ENCODE peak calls at places on chromosomes 16 and 17, in seven cellular contexts. K is thoracic aorta, H is upper lobe of right lung, F is cardiac muscle cell, O is A673, E is GM23248, Q is HepG2. A is an unnamed sample.

GRCh38 chr17:8740486-8740885 is 4.2 kb downstream of the CCDC42 start:
- DNase-seq in H (no peak), E (no peak), K (no peak), Q (no peak), O (peak), F (no peak), A (no peak)

GRCh38 chr16:77585852-77586251 is 136.5 kb upstream of the NUDT7 start:
- DNase-seq in O (peak), E (peak), Q (no peak), H (no peak), K (no peak), F (peak), A (no peak)

GRCh38 chr16:89422905-89423630 is 67.3 kb downstream of the ANKRD11 start:
- DNase-seq in E (peak), K (no peak), F (peak), Q (peak), O (no peak), H (no peak), A (no peak)

GRCh38 chr17:56290486-56291118 is 137.3 kb downstream of the ANKFN1 start:
- DNase-seq in O (no peak), K (no peak), Q (no peak), H (no peak), E (peak), F (no peak), A (no peak)

GRCh38 chr17:51120739-51121619 is at the start of gene SPAG9:
- DNase-seq in H (peak), F (peak), Q (peak), E (peak), O (peak), K (peak), A (peak)

GRCh38 chr17:33291248-33292183 is 1.6 kb downstream of the ASIC2 start:
- DNase-seq in K (no peak), H (peak), Q (no peak), F (peak), O (peak), E (peak), A (peak)

GRCh38 chr17:4566785-4567184 is 6.4 kb upstream of the GGT6 start:
- DNase-seq in F (peak), K (no peak), H (peak), O (peak), Q (peak), E (peak), A (no peak)

GRCh38 chr17:59151007-59151406 is 4.0 kb downstream of the SKA2 start:
- DNase-seq in E (no peak), K (no peak), O (no peak), F (peak), H (no peak), Q (no peak), A (no peak)

GRCh38 chr17:18000044-18000443 is 27.4 kb downstream of the DRC3 start:
- DNase-seq in H (no peak), K (no peak), O (no peak), E (no peak), F (no peak), Q (peak), A (no peak)

GRCh38 chr17:57312242-57312641 is 55.9 kb downstream of the MSI2 start:
- DNase-seq in H (no peak), O (no peak), Q (no peak), E (no peak), F (no peak), K (no peak), A (no peak)

GRCh38 chr17:43952724-43953666 is 745 bp downstream of the PYY start:
- DNase-seq in Q (no peak), H (no peak), O (no peak), F (no peak), K (no peak), E (peak), A (no peak)

GRCh38 chr17:75891022-75891604 is 5.6 kb downstream of the TRIM65 start:
- DNase-seq in E (no peak), O (no peak), H (peak), F (no peak), Q (peak), K (no peak), A (no peak)

GRCh38 chr17:42783062-42783777 is 2.8 kb downstream of the WNK4 start:
- DNase-seq in F (peak), Q (no peak), K (no peak), E (peak), O (no peak), H (no peak), A (no peak)

GRCh38 chr17:17235212-17236174 is 1.5 kb downstream of the FLCN start:
- DNase-seq in Q (peak), O (no peak), H (no peak), F (no peak), E (peak), K (no peak), A (no peak)

GRCh38 chr17:1882836-1883235 is 53.0 kb downstream of the RPA1 start:
- DNase-seq in F (peak), E (peak), H (peak), O (peak), K (no peak), Q (peak), A (no peak)

GRCh38 chr17:32569171-32570080 is 82.6 kb downstream of the CDK5R1 start:
- DNase-seq in O (no peak), F (no peak), K (no peak), Q (no peak), E (peak), H (no peak), A (no peak)

GRCh38 chr17:17108681-17109049 is 66.4 kb downstream of the MPRIP start:
- DNase-seq in H (peak), K (no peak), F (no peak), O (no peak), Q (no peak), E (peak), A (no peak)

GRCh38 chr17:42387663-42388380 is 420 bp downstream of the STAT3 start:
- DNase-seq in O (peak), K (no peak), Q (no peak), E (peak), F (peak), H (peak), A (peak)

GRCh38 chr17:43465049-43465448 is 18.7 kb upstream of the DHX8 start:
- DNase-seq in E (no peak), K (no peak), H (no peak), F (no peak), Q (no peak), O (no peak), A (no peak)

GRCh38 chr16:66660422-66661209 is 35.9 kb downstream of the CMTM4 start:
- DNase-seq in Q (peak), H (peak), E (peak), K (peak), O (peak), F (peak), A (peak)

GRCh38 chr17:67202503-67202902 is 42.5 kb downstream of the HELZ start:
- DNase-seq in O (no peak), F (no peak), E (no peak), K (no peak), Q (no peak), H (no peak), A (no peak)

GRCh38 chr16:1651055-1651454 is 27.0 kb upstream of the JPT2 start:
- DNase-seq in H (no peak), Q (no peak), F (no peak), E (no peak), K (no peak), O (peak), A (no peak)

GRCh38 chr17:45314761-45315549 is 1.9 kb downstream of the MAP3K14 start:
- DNase-seq in H (no peak), E (peak), K (no peak), O (no peak), F (no peak), Q (no peak), A (no peak)
- H3K27ac ChIP-seq in H (peak), E (no peak), K (no peak), O (no peak), F (no peak), Q (no peak), A (peak)

DNA sequence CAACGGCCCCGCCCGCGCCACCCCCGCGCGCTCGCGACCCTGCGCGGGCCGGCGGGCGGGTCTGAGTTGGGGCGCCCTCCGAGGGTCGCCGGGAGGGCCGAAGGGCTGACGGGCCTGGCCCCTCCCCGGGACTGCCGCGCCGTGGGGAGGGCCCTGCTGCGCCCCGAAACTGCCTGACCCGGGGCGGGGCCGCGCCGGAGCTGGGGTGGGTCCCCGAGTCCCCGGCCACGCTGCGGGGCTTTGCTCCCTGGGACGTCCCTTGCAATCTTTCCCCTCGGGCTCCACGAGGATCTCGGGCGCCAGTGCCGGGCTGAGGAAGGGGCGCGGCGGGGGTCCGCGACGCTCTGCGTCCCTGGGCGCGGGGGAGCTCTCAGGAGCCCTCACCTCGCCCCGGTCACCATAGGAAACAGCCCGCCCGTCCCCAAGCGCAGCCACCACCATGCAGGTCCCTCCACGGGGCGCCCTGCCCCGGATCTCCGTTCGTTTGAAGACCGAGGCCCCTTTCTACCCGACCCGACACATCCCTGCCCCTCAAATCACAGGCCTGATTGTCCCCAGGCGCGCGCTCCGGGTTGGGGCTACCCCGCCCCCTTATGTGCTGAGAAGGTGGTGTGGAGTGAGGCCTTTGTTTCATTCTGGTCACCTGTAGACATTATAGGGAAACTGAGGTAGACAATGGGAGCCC is 527 bp upstream of the ACTG1 start:
- DNase-seq in O (peak), Q (peak), E (peak), H (peak), K (no peak), F (peak), A (peak)
- H3K27ac ChIP-seq in O (peak), Q (peak), E (peak), H (peak), K (peak), F (peak), A (peak)

DNA sequence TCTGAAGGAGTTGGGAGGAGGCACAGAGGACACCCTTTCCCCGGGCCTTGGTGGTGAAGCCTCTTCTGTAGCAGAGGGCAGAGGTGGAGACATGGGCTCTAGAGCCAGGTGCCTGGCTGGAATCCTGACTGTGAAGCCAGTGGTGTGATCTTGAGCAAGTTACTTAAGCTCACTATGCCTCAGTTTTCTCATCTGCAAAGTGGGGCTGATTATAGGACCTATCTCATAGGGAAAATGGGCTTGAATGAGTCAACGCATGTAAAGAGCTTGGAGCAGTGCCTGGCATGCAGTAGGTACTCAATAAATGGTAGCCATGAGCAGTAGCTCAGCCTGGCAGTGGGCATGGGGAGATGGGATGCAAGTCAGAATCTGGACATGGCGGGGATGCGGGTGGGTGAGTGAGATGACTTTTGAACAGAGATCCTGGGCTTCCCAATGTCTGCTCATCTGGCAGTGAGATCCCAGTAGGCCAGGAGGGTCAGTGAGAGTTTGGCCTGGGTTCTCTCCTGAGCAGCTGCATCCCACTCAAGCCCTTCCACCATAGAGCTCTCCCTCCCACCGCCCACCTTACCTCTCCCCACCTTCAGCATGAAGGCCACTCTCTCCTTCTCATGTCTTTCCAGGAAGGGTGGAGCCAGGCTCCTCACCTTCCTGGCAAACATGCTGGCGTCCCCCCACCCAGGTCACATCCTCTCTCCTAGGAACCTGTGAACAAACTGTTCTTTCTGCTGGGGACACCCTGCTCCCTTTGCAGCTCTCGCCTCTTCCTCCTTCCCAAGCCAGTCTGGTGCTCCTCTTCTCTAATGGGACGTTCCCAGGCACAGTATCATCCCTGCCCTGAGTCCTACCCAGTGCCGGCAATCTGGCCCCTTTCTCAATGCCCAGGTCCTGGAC is 13.1 kb upstream of the SP2 start:
- DNase-seq in H (no peak), K (no peak), E (no peak), F (no peak), Q (no peak), O (no peak), A (peak)
- H3K27ac ChIP-seq in H (peak), K (no peak), E (peak), F (no peak), Q (no peak), O (no peak), A (no peak)

GRCh38 chr17:49123061-49123460 is 9.5 kb upstream of the B4GALNT2 start:
- DNase-seq in Q (no peak), O (no peak), K (no peak), H (no peak), E (no peak), F (no peak), A (no peak)
- H3K27ac ChIP-seq in Q (no peak), O (no peak), K (no peak), H (no peak), E (no peak), F (no peak), A (no peak)

DNA sequence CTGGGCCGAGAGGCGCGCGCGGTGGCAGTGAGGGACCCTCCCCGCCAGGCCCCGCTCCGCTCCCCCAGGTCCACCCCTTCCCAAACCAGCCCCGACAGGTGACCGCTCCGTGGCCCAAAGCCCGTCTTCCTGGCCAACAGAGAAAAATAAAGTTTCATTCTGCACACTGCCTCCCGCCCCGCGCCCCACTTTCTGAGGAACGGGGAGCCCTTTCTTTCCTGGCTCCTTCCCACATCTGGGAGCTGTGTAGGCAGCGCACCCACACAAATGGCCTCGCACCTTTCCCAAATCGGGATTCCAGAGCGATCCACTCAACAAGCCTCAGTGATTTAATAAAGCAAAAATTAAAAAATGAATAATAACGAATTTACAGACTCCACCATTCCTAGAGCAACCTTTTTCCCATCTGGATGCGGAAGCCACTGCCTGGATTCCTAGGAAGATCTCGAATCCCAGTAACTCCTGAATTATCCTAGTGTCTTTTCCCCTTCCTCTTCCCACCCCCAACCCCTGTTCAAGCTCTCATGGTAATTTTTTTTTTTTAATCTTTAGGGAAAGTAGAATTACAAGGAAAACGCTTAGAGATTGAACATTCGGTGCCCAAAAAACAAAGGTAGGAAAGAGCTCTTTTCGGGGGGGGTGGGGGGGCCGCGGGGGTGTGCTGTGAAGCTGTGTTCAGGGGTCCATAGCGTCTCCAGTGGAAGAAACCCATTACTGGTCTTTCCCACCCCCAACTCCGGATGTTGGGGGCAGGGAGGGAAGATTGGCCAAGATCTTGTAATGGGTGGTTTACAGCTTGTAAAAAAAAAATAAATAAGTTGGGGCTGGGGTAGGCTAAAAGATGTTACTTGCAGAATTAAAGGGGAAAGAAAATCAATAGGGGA is 1.6 kb downstream of the IGF2BP1 start:
- DNase-seq in H (no peak), Q (peak), F (peak), K (no peak), E (peak), O (peak), A (no peak)
- H3K27ac ChIP-seq in H (no peak), Q (peak), F (peak), K (no peak), E (peak), O (peak), A (no peak)

DNA sequence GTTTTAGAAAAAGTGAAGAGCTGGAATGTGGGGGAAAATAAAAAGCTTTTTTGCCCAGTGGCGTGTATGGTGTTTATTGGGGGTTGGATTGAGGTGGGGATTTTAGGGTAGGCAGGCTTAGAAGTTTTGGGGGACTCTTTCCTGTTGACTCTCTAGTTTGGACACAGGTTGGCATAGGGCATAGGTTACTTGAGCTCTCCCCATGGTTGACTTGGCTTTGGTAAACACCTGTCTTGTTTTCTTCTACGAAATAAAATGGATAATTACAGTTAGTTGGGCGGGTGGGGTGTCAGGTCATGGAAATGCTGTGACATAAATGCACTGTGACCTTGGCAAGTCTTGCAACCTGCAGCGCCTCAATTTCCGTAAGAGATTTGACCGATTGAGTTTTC is 680 bp upstream of the TAOK2 start:
- DNase-seq in E (no peak), O (no peak), F (no peak), Q (no peak), H (no peak), K (no peak), A (no peak)
- H3K27ac ChIP-seq in E (no peak), O (peak), F (no peak), Q (peak), H (no peak), K (no peak), A (no peak)